ENCODE peak calls at places on chromosomes 4 and X, in eight cellular contexts. R, G, P, U, D, E, T and Z are unnamed samples.

GRCh38 chr4:169315530-169316306 is 45.0 kb upstream of the SH3RF1 start:
- DNase-seq in R (peak), G (no peak), P (peak), U (no peak), D (no peak), E (peak), T (peak), Z (peak)

GRCh38 chr4:95506264-95506663 is 42.5 kb downstream of the UNC5C start:
- DNase-seq in R (peak), G (no peak), P (no peak), U (no peak), D (no peak), E (peak), T (peak), Z (peak)

GRCh38 chrX:119228506-119229290 is 7.4 kb upstream of the PGRMC1 start:
- DNase-seq in R (peak), G (no peak), P (peak), U (no peak), D (no peak), E (peak), T (peak), Z (peak)

GRCh38 chr4:83503974-83504373 is 19.1 kb upstream of the ABRAXAS1 start:
- DNase-seq in R (no peak), G (no peak), P (no peak), U (no peak), D (no peak), E (no peak), T (no peak), Z (no peak)

GRCh38 chr4:123869517-123870282 is 473.1 kb downstream of the SPRY1 start:
- DNase-seq in R (no peak), G (no peak), P (peak), U (no peak), D (no peak), E (no peak), T (no peak), Z (peak)

GRCh38 chrX:2921750-2922149 is 7.4 kb downstream of the ARSD start:
- DNase-seq in R (no peak), G (no peak), P (no peak), U (no peak), D (no peak), E (no peak), T (no peak), Z (no peak)

GRCh38 chr4:119041951-119042560 is 93.6 kb upstream of the MYOZ2 start:
- DNase-seq in R (peak), G (peak), P (peak), U (peak), D (no peak), E (peak), T (peak), Z (peak)

GRCh38 chrX:97027384-97027922 is 143.7 kb downstream of the RPA4 start:
- DNase-seq in R (no peak), G (no peak), P (no peak), U (no peak), D (no peak), E (no peak), T (no peak), Z (no peak)

GRCh38 chr4:7699040-7699439 is 240.6 kb downstream of the AFAP1 start:
- DNase-seq in R (peak), G (no peak), P (peak), U (no peak), D (no peak), E (peak), T (peak), Z (peak)

GRCh38 chr4:163606885-163607284 is 112.4 kb downstream of the TMA16 start:
- DNase-seq in R (no peak), G (no peak), P (no peak), U (no peak), D (no peak), E (no peak), T (no peak), Z (no peak)

GRCh38 chrX:114582698-114583395 is 1.0 kb upstream of the HTR2C start:
- DNase-seq in R (no peak), G (no peak), P (no peak), U (no peak), D (no peak), E (no peak), T (no peak), Z (no peak)

GRCh38 chr4:172515266-172515879 is 653.2 kb upstream of the GALNT7 start:
- DNase-seq in R (peak), G (no peak), P (no peak), U (no peak), D (no peak), E (no peak), T (no peak), Z (no peak)

GRCh38 chrX:150357790-150358189 is 5.3 kb upstream of the MAMLD1 start:
- DNase-seq in R (no peak), G (no peak), P (no peak), U (no peak), D (no peak), E (no peak), T (no peak), Z (no peak)

GRCh38 chr4:164779080-164779479 is 25.1 kb downstream of the SMIM31 start:
- DNase-seq in R (no peak), G (no peak), P (peak), U (no peak), D (no peak), E (no peak), T (no peak), Z (no peak)

GRCh38 chrX:17474892-17475291 is 99.9 kb downstream of the NHS start:
- DNase-seq in R (peak), G (no peak), P (peak), U (no peak), D (no peak), E (peak), T (peak), Z (peak)

GRCh38 chr4:54315561-54315960 is 86.5 kb downstream of the PDGFRA start:
- DNase-seq in R (no peak), G (peak), P (no peak), U (no peak), D (no peak), E (no peak), T (no peak), Z (no peak)

GRCh38 chr4:163693211-163693610 is 198.7 kb downstream of the TMA16 start:
- DNase-seq in R (peak), G (no peak), P (no peak), U (no peak), D (no peak), E (no peak), T (no peak), Z (peak)

GRCh38 chrX:135625995-135626394 is 87.4 kb upstream of the CT45A1 start:
- DNase-seq in R (peak), G (no peak), P (peak), U (no peak), D (no peak), E (peak), T (peak), Z (no peak)

GRCh38 chr4:102404551-102404969 is 59.3 kb upstream of the SLC39A8 start:
- DNase-seq in R (peak), G (no peak), P (peak), U (no peak), D (no peak), E (peak), T (peak), Z (no peak)

GRCh38 chr4:125666635-125667034 is 351.9 kb downstream of the FAT4 start:
- DNase-seq in R (no peak), G (no peak), P (no peak), U (no peak), D (no peak), E (no peak), T (no peak), Z (no peak)

GRCh38 chr4:100462206-100462605 is 55.6 kb downstream of the EMCN start:
- DNase-seq in R (peak), G (no peak), P (peak), U (no peak), D (no peak), E (no peak), T (no peak), Z (peak)

GRCh38 chrX:107197306-107197705 is 8.9 kb downstream of the NUP62CL start:
- DNase-seq in R (no peak), G (no peak), P (no peak), U (no peak), D (no peak), E (no peak), T (no peak), Z (no peak)

GRCh38 chrX:124540474-124540873 is 194.1 kb downstream of the SH2D1A start:
- DNase-seq in R (no peak), G (no peak), P (no peak), U (no peak), D (no peak), E (no peak), T (no peak), Z (no peak)

GRCh38 chrX:67563469-67564448 is 19.9 kb downstream of the AR start:
- DNase-seq in R (peak), G (no peak), P (no peak), U (no peak), D (no peak), E (peak), T (peak), Z (no peak)